ENCODE peak calls at places on chromosomes 13 and 19, in four cellular contexts. Q is H1, S is SK-N-SH, T is HCT116. F is an unnamed sample.

GRCh38 chr13:88919970-88920628 is 1248.9 kb downstream of the SLITRK5 start:
- DNase-seq in T (no peak), Q (no peak), S (no peak), F (peak)

GRCh38 chr19:35127871-35128270 is 7.0 kb downstream of the LGI4 start:
- DNase-seq in T (no peak), S (no peak), Q (no peak), F (no peak)

GRCh38 chr19:13621413-13621812 is 115.1 kb upstream of the CACNA1A start:
- DNase-seq in T (peak), S (no peak), Q (no peak), F (no peak)

GRCh38 chr19:11264452-11265176 is 2.3 kb upstream of the DOCK6 start:
- DNase-seq in S (no peak), Q (peak), T (no peak), F (peak)

GRCh38 chr19:13579388-13580060 is 73.2 kb upstream of the CACNA1A start:
- DNase-seq in T (no peak), S (no peak), Q (no peak), F (no peak)

GRCh38 chr13:50081106-50081898 is 66.1 kb downstream of the KCNRG start:
- DNase-seq in S (peak), T (no peak), Q (peak), F (no peak)

GRCh38 chr19:9835507-9835949 is 410 bp downstream of the PIN1 start:
- DNase-seq in Q (no peak), S (no peak), T (no peak), F (no peak)

GRCh38 chr19:39246951-39247669 is 1.5 kb downstream of the IFNL4 start:
- DNase-seq in T (no peak), S (no peak), Q (peak), F (no peak)

GRCh38 chr19:36081894-36082293 is 27.2 kb downstream of the WDR62 start:
- DNase-seq in S (no peak), T (no peak), Q (no peak), F (no peak)

GRCh38 chr19:18470153-18470552 is 32.2 kb upstream of the ISYNA1 start:
- DNase-seq in S (peak), Q (peak), T (no peak), F (no peak)

GRCh38 chr13:33910267-33910666 is 92.3 kb downstream of the RFC3 start:
- DNase-seq in T (no peak), S (no peak), Q (no peak), F (no peak)

GRCh38 chr19:18883530-18884304 is 12.2 kb downstream of the CERS1 start:
- DNase-seq in S (no peak), Q (no peak), T (no peak), F (no peak)

GRCh38 chr13:77820431-77821149 is 98.0 kb downstream of the EDNRB start:
- DNase-seq in T (no peak), S (no peak), Q (no peak), F (no peak)

GRCh38 chr19:1045247-1045603 is 5.3 kb downstream of the ABCA7 start:
- DNase-seq in Q (peak), S (peak), T (peak), F (no peak)

GRCh38 chr19:33199441-33200265 is 5.5 kb downstream of the LRP3 start:
- DNase-seq in S (peak), Q (no peak), T (no peak), F (no peak)

GRCh38 chr19:18086590-18087138 is at the start of gene IL12RB1:
- DNase-seq in T (no peak), Q (no peak), S (no peak), F (peak)

GRCh38 chr19:7916137-7916907 is 1.7 kb downstream of the TGFBR3L start:
- DNase-seq in S (peak), T (no peak), Q (peak), F (no peak)

GRCh38 chr13:50275392-50276063 is 260.3 kb downstream of the KCNRG start:
- DNase-seq in S (no peak), Q (no peak), T (no peak), F (no peak)

GRCh38 chr19:6100284-6100915 is 9.9 kb downstream of the RFX2 start:
- DNase-seq in T (no peak), S (no peak), Q (no peak), F (no peak)

GRCh38 chr13:110524484-110525254 is 36.9 kb downstream of the RAB20 start:
- DNase-seq in Q (no peak), T (no peak), S (peak), F (no peak)

GRCh38 chr19:17754634-17755532 is 3.6 kb downstream of the FCHO1 start:
- DNase-seq in Q (no peak), S (no peak), T (no peak), F (peak)

GRCh38 chr19:44278181-44278690 is 18.6 kb downstream of the ZNF233 start:
- DNase-seq in T (no peak), Q (no peak), S (no peak), F (no peak)

GRCh38 chr19:10848208-10848843 is at the start of gene C19orf38:
- DNase-seq in S (no peak), Q (no peak), T (no peak), F (no peak)

GRCh38 chr13:94433055-94433947 is 46.2 kb downstream of the DCT start:
- DNase-seq in Q (peak), S (no peak), T (no peak), F (no peak)

GRCh38 chr13:97030705-97031452 is 36.6 kb upstream of the OXGR1 start:
- DNase-seq in Q (no peak), S (peak), T (peak), F (no peak)

GRCh38 chr13:87087741-87088140 is 583.4 kb upstream of the SLITRK5 start:
- DNase-seq in S (no peak), Q (no peak), T (no peak), F (no peak)

GRCh38 chr19:51549533-51550324 is 18.3 kb upstream of the SIGLEC6 start:
- DNase-seq in S (no peak), T (no peak), Q (no peak), F (no peak)

GRCh38 chr13:21557995-21558394 is 46.0 kb downstream of the MICU2 start:
- DNase-seq in S (peak), T (peak), Q (no peak), F (no peak)

GRCh38 chr13:42769650-42770049 is 11.7 kb upstream of the FAM216B start:
- DNase-seq in Q (no peak), S (no peak), T (no peak), F (no peak)

GRCh38 chr13:28097503-28097902 is 2.9 kb downstream of the FLT3 start:
- DNase-seq in Q (no peak), T (no peak), S (no peak), F (no peak)

GRCh38 chr13:109307027-109307426 is 479.4 kb downstream of the IRS2 start:
- DNase-seq in T (no peak), S (no peak), Q (no peak), F (no peak)

GRCh38 chr13:85368686-85369085 is 430.5 kb downstream of the SLITRK6 start:
- DNase-seq in Q (no peak), S (no peak), T (no peak), F (no peak)

GRCh38 chr19:8321760-8322637 is 703 bp downstream of the RPS28 start:
- DNase-seq in T (no peak), Q (no peak), S (no peak), F (no peak)

GRCh38 chr13:53124568-53125094 is 96.0 kb downstream of the OLFM4 start:
- DNase-seq in Q (no peak), T (no peak), S (no peak), F (no peak)

GRCh38 chr13:106100261-106100919 is 435.1 kb downstream of the EFNB2 start:
- DNase-seq in S (no peak), T (peak), Q (peak), F (no peak)
- TF ChIP-seq SIN3A in S (no peak), T (no peak), Q (peak), F (no peak)

GRCh38 chr19:47348819-47349795 is at the start of gene DHX34:
- DNase-seq in S (peak), Q (peak), T (peak), F (peak)

GRCh38 chr19:47350599-47350998 is 1.5 kb downstream of the DHX34 start:
- DNase-seq in Q (no peak), T (no peak), S (no peak), F (no peak)

GRCh38 chr19:47351545-47351944 is 2.4 kb downstream of the DHX34 start:
- DNase-seq in Q (no peak), S (peak), T (peak), F (no peak)

GRCh38 chr19:47353307-47353712 is 4.2 kb downstream of the DHX34 start:
- DNase-seq in Q (no peak), S (peak), T (no peak), F (no peak)

DNA sequence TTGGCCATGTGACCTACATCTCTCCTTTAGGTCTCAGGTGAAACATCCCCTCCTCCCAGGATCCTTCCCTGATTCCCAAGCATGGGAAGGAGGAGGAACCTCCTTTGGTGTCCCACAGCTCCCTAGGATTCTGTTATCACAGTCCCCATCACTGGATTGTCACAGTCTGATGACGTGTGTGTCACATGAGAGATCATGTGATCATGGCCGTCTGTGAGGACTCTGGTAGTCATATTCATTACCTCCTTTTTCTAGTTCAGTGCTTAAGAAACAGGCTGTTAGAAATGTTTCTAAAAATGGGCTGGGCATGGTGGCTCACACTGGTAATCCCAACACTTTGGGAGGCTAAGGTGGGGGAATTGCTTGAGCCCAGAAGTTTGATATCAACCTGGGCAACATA is 3.0 kb downstream of the DHX34 start:
- DNase-seq in T (no peak), S (peak), Q (no peak), F (no peak)
- H3K4me2 ChIP-seq in T (no peak), S (peak), Q (peak), F (no peak)

GRCh38 chr19:48905664-48906063 is 5.6 kb downstream of the NUCB1 start:
- DNase-seq in S (no peak), Q (no peak), T (no peak), F (no peak)

GRCh38 chr19:48899781-48900476 is at the start of gene NUCB1:
- DNase-seq in T (peak), Q (peak), S (peak), F (peak)

GRCh38 chr19:48896191-48896720 is 2.3 kb downstream of the TULP2 start:
- DNase-seq in S (peak), Q (peak), T (no peak), F (no peak)

GRCh38 chr19:48897181-48897580 is 1.4 kb downstream of the TULP2 start:
- DNase-seq in Q (no peak), S (no peak), T (no peak), F (no peak)

GRCh38 chr19:48900477-48901452 is 653 bp downstream of the NUCB1 start:
- DNase-seq in S (peak), Q (no peak), T (no peak), F (no peak)
- TF ChIP-seq CTCF in S (no peak), Q (no peak), T (no peak), F (no peak)

GRCh38 chr13:112012004-112012704 is 54.8 kb upstream of the SOX1 start:
- DNase-seq in Q (peak), S (no peak), T (no peak), F (no peak)
- TF ChIP-seq SIN3A in Q (no peak), S (no peak), T (no peak), F (no peak)

GRCh38 chr13:101382086-101382485 is 34.2 kb downstream of the NALCN start:
- DNase-seq in S (no peak), T (no peak), Q (no peak), F (no peak)
- H3K4me2 ChIP-seq in S (no peak), T (no peak), Q (no peak), F (no peak)